ENCODE peak calls at places on chromosomes 7 and 10, in nine cellular contexts. One of them, this sample, is unnamed.

GRCh38 chr10:7886056-7886455 is 67.8 kb downstream of the TAF3 start:
- DNase-seq in epithelial cell of esophagus: peak
- DNase-seq in psoas muscle: no peak
- DNase-seq in stomach: no peak
- DNase-seq in adipocyte: no peak
- DNase-seq in neural progenitor cell: no peak
- DNase-seq in cardiac fibroblast: no peak
- DNase-seq in endodermal cell: no peak
- DNase-seq in tibial nerve: no peak
- DNase-seq in this sample: no peak

GRCh38 chr7:111226800-111227199 is 135.9 kb downstream of the LRRN3 start:
- DNase-seq in epithelial cell of esophagus: no peak
- DNase-seq in psoas muscle: no peak
- DNase-seq in stomach: no peak
- DNase-seq in adipocyte: no peak
- DNase-seq in neural progenitor cell: no peak
- DNase-seq in cardiac fibroblast: no peak
- DNase-seq in endodermal cell: no peak
- DNase-seq in tibial nerve: no peak
- DNase-seq in this sample: no peak

GRCh38 chr10:60611291-60611747 is 167.0 kb upstream of the CDK1 start:
- DNase-seq in epithelial cell of esophagus: peak
- DNase-seq in psoas muscle: no peak
- DNase-seq in stomach: no peak
- DNase-seq in adipocyte: peak
- DNase-seq in neural progenitor cell: no peak
- DNase-seq in cardiac fibroblast: peak
- DNase-seq in endodermal cell: peak
- DNase-seq in tibial nerve: no peak
- DNase-seq in this sample: no peak

GRCh38 chr10:49134327-49134726 is 506 bp upstream of the FAM170B start:
- DNase-seq in epithelial cell of esophagus: no peak
- DNase-seq in psoas muscle: no peak
- DNase-seq in stomach: no peak
- DNase-seq in adipocyte: no peak
- DNase-seq in neural progenitor cell: no peak
- DNase-seq in cardiac fibroblast: no peak
- DNase-seq in endodermal cell: no peak
- DNase-seq in tibial nerve: no peak
- DNase-seq in this sample: no peak

GRCh38 chr10:116287906-116288501 is 15.0 kb upstream of the GFRA1 start:
- DNase-seq in epithelial cell of esophagus: peak
- DNase-seq in psoas muscle: no peak
- DNase-seq in stomach: no peak
- DNase-seq in adipocyte: peak
- DNase-seq in neural progenitor cell: peak
- DNase-seq in cardiac fibroblast: peak
- DNase-seq in endodermal cell: peak
- DNase-seq in tibial nerve: no peak
- DNase-seq in this sample: no peak

GRCh38 chr10:27661511-27662286 is 83.9 kb downstream of the MKX start:
- DNase-seq in epithelial cell of esophagus: peak
- DNase-seq in psoas muscle: no peak
- DNase-seq in stomach: no peak
- DNase-seq in adipocyte: no peak
- DNase-seq in neural progenitor cell: no peak
- DNase-seq in cardiac fibroblast: no peak
- DNase-seq in endodermal cell: no peak
- DNase-seq in tibial nerve: no peak
- DNase-seq in this sample: no peak

GRCh38 chr10:119546009-119546408 is 3.5 kb upstream of the RGS10 start:
- DNase-seq in epithelial cell of esophagus: no peak
- DNase-seq in psoas muscle: no peak
- DNase-seq in stomach: no peak
- DNase-seq in adipocyte: peak
- DNase-seq in neural progenitor cell: no peak
- DNase-seq in cardiac fibroblast: no peak
- DNase-seq in endodermal cell: no peak
- DNase-seq in tibial nerve: no peak
- DNase-seq in this sample: no peak

GRCh38 chr10:67808706-67809105 is 29.3 kb downstream of the DNAJC12 start:
- DNase-seq in epithelial cell of esophagus: no peak
- DNase-seq in psoas muscle: no peak
- DNase-seq in stomach: no peak
- DNase-seq in adipocyte: no peak
- DNase-seq in neural progenitor cell: no peak
- DNase-seq in cardiac fibroblast: no peak
- DNase-seq in endodermal cell: peak
- DNase-seq in tibial nerve: no peak
- DNase-seq in this sample: no peak

GRCh38 chr10:77159538-77160110 is 478.0 kb downstream of the KCNMA1 start:
- DNase-seq in epithelial cell of esophagus: no peak
- DNase-seq in psoas muscle: no peak
- DNase-seq in stomach: no peak
- DNase-seq in adipocyte: no peak
- DNase-seq in neural progenitor cell: no peak
- DNase-seq in cardiac fibroblast: peak
- DNase-seq in endodermal cell: no peak
- DNase-seq in tibial nerve: no peak
- DNase-seq in this sample: no peak
- H3K4me3 ChIP-seq in epithelial cell of esophagus: no peak
- H3K4me3 ChIP-seq in psoas muscle: no peak
- H3K4me3 ChIP-seq in stomach: no peak
- H3K4me3 ChIP-seq in adipocyte: no peak
- H3K4me3 ChIP-seq in neural progenitor cell: no peak
- H3K4me3 ChIP-seq in cardiac fibroblast: no peak
- H3K4me3 ChIP-seq in endodermal cell: no peak
- H3K4me3 ChIP-seq in tibial nerve: no peak
- H3K4me3 ChIP-seq in this sample: no peak

GRCh38 chr7:98286093-98286525 is 4.6 kb downstream of the BRI3 start:
- DNase-seq in epithelial cell of esophagus: peak
- DNase-seq in psoas muscle: peak
- DNase-seq in stomach: peak
- DNase-seq in adipocyte: peak
- DNase-seq in neural progenitor cell: no peak
- DNase-seq in cardiac fibroblast: peak
- DNase-seq in endodermal cell: no peak
- DNase-seq in tibial nerve: peak
- DNase-seq in this sample: no peak

GRCh38 chr7:98284335-98285036 is 3.0 kb downstream of the BRI3 start:
- DNase-seq in epithelial cell of esophagus: peak
- DNase-seq in psoas muscle: peak
- DNase-seq in stomach: peak
- DNase-seq in adipocyte: peak
- DNase-seq in neural progenitor cell: no peak
- DNase-seq in cardiac fibroblast: peak
- DNase-seq in endodermal cell: peak
- DNase-seq in tibial nerve: peak
- DNase-seq in this sample: no peak

GRCh38 chr7:98283887-98284222 is 2.4 kb downstream of the BRI3 start:
- DNase-seq in epithelial cell of esophagus: no peak
- DNase-seq in psoas muscle: no peak
- DNase-seq in stomach: no peak
- DNase-seq in adipocyte: peak
- DNase-seq in neural progenitor cell: no peak
- DNase-seq in cardiac fibroblast: no peak
- DNase-seq in endodermal cell: no peak
- DNase-seq in tibial nerve: no peak
- DNase-seq in this sample: no peak

GRCh38 chr7:98286701-98287485 is 5.4 kb downstream of the BRI3 start:
- DNase-seq in epithelial cell of esophagus: no peak
- DNase-seq in psoas muscle: peak
- DNase-seq in stomach: peak
- DNase-seq in adipocyte: no peak
- DNase-seq in neural progenitor cell: no peak
- DNase-seq in cardiac fibroblast: no peak
- DNase-seq in endodermal cell: no peak
- DNase-seq in tibial nerve: no peak
- DNase-seq in this sample: no peak

DNA sequence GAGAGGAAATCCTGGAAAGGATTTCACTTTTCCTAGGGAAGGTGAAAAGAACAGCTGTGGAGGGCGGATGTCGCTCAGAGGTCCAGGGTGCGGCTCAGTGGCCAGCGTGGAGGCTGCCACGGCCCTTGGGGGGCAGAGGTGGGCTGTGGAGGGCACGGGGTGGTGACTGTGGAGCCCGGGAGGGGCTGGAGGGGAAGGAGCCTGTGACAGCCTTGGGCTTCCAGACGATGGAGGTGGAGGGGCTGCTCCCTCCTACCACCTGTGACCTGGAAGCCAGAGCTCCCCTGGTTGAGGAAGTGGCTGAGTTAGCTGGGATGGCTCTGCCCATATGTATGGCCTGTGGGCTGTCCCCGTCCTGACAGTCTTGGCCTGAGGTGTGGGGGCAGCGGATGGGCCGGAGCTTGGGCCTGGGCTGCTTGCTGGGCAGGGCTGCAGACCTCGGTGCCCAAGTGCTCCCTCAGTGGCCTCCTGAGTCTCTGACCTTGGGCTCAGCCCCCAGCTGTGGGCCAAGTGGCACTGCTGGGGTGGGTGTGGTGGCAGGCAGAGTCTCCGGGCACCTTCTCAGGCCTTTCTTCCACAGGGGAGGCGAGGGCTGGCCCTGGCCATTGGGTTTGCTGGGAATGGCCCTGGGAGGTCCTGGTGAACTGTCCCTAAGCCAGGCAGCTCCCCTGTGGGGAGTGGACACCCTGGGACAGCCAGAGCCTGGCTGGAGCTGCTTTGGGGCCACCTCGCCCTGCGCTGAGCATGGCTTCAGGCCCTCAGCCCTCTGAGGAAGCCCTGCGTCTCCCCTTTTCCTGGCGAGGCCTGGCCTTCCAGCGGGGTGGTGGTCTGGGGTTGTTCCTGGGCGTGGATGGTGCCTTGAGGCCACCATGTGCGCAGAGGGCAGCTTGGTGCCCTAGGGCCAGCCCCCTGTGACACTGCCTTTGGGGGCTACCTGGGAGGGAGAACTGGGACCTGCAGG is 3.9 kb downstream of the BRI3 start:
- DNase-seq in epithelial cell of esophagus: no peak
- DNase-seq in psoas muscle: no peak
- DNase-seq in stomach: no peak
- DNase-seq in adipocyte: no peak
- DNase-seq in neural progenitor cell: no peak
- DNase-seq in cardiac fibroblast: no peak
- DNase-seq in endodermal cell: no peak
- DNase-seq in tibial nerve: no peak
- DNase-seq in this sample: no peak
- H3K4me3 ChIP-seq in epithelial cell of esophagus: no peak
- H3K4me3 ChIP-seq in psoas muscle: peak
- H3K4me3 ChIP-seq in stomach: peak
- H3K4me3 ChIP-seq in adipocyte: peak
- H3K4me3 ChIP-seq in neural progenitor cell: no peak
- H3K4me3 ChIP-seq in cardiac fibroblast: peak
- H3K4me3 ChIP-seq in endodermal cell: no peak
- H3K4me3 ChIP-seq in tibial nerve: peak
- H3K4me3 ChIP-seq in this sample: no peak

GRCh38 chr10:17547026-17547425 is 70.1 kb downstream of the HACD1 start:
- DNase-seq in epithelial cell of esophagus: no peak
- DNase-seq in psoas muscle: no peak
- DNase-seq in stomach: no peak
- DNase-seq in adipocyte: peak
- DNase-seq in neural progenitor cell: peak
- DNase-seq in cardiac fibroblast: no peak
- DNase-seq in endodermal cell: no peak
- DNase-seq in tibial nerve: no peak
- DNase-seq in this sample: no peak

GRCh38 chr10:17538941-17539340 is 78.2 kb downstream of the HACD1 start:
- DNase-seq in epithelial cell of esophagus: no peak
- DNase-seq in psoas muscle: no peak
- DNase-seq in stomach: no peak
- DNase-seq in adipocyte: no peak
- DNase-seq in neural progenitor cell: no peak
- DNase-seq in cardiac fibroblast: no peak
- DNase-seq in endodermal cell: no peak
- DNase-seq in tibial nerve: no peak
- DNase-seq in this sample: no peak

GRCh38 chr10:17548786-17549185 is 68.4 kb downstream of the HACD1 start:
- DNase-seq in epithelial cell of esophagus: no peak
- DNase-seq in psoas muscle: no peak
- DNase-seq in stomach: no peak
- DNase-seq in adipocyte: peak
- DNase-seq in neural progenitor cell: no peak
- DNase-seq in cardiac fibroblast: no peak
- DNase-seq in endodermal cell: no peak
- DNase-seq in tibial nerve: no peak
- DNase-seq in this sample: no peak

GRCh38 chr10:17548162-17548561 is 69.0 kb downstream of the HACD1 start:
- DNase-seq in epithelial cell of esophagus: no peak
- DNase-seq in psoas muscle: no peak
- DNase-seq in stomach: no peak
- DNase-seq in adipocyte: peak
- DNase-seq in neural progenitor cell: no peak
- DNase-seq in cardiac fibroblast: peak
- DNase-seq in endodermal cell: no peak
- DNase-seq in tibial nerve: no peak
- DNase-seq in this sample: no peak

GRCh38 chr10:17544465-17544864 is 72.7 kb downstream of the HACD1 start:
- DNase-seq in epithelial cell of esophagus: no peak
- DNase-seq in psoas muscle: no peak
- DNase-seq in stomach: no peak
- DNase-seq in adipocyte: no peak
- DNase-seq in neural progenitor cell: no peak
- DNase-seq in cardiac fibroblast: peak
- DNase-seq in endodermal cell: no peak
- DNase-seq in tibial nerve: no peak
- DNase-seq in this sample: no peak
- H3K4me3 ChIP-seq in epithelial cell of esophagus: no peak
- H3K4me3 ChIP-seq in psoas muscle: no peak
- H3K4me3 ChIP-seq in stomach: no peak
- H3K4me3 ChIP-seq in adipocyte: no peak
- H3K4me3 ChIP-seq in neural progenitor cell: no peak
- H3K4me3 ChIP-seq in cardiac fibroblast: no peak
- H3K4me3 ChIP-seq in endodermal cell: no peak
- H3K4me3 ChIP-seq in tibial nerve: no peak
- H3K4me3 ChIP-seq in this sample: no peak

DNA sequence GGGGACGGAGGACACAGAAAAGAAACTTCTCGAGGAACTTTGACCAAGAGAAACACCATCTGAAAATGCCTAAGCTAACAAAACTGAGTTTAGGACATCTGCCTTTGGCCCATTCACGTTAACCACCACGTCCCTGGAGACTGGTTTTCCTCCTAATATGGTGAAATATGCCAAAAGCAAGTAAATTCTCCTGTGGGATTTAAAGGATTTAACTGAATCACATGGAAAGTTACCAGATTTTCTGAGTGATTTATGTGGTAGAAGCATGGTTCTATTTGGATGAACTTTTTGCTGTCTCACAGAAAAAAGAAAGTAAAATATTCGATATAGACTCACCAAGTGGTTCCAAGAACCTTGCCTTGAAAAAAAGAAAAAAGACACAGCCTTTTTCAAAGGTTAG is 30.4 kb upstream of the BMPER start:
- DNase-seq in epithelial cell of esophagus: no peak
- DNase-seq in psoas muscle: peak
- DNase-seq in stomach: no peak
- DNase-seq in adipocyte: peak
- DNase-seq in neural progenitor cell: no peak
- DNase-seq in cardiac fibroblast: peak
- DNase-seq in endodermal cell: no peak
- DNase-seq in tibial nerve: no peak
- DNase-seq in this sample: no peak
- H3K4me3 ChIP-seq in epithelial cell of esophagus: no peak
- H3K4me3 ChIP-seq in psoas muscle: no peak
- H3K4me3 ChIP-seq in stomach: no peak
- H3K4me3 ChIP-seq in adipocyte: peak
- H3K4me3 ChIP-seq in neural progenitor cell: no peak
- H3K4me3 ChIP-seq in cardiac fibroblast: no peak
- H3K4me3 ChIP-seq in endodermal cell: no peak
- H3K4me3 ChIP-seq in tibial nerve: no peak
- H3K4me3 ChIP-seq in this sample: no peak

GRCh38 chr10:5485290-5485689 is 14.1 kb downstream of the CALML5 start:
- DNase-seq in epithelial cell of esophagus: no peak
- DNase-seq in psoas muscle: no peak
- DNase-seq in stomach: no peak
- DNase-seq in adipocyte: no peak
- DNase-seq in neural progenitor cell: no peak
- DNase-seq in cardiac fibroblast: no peak
- DNase-seq in endodermal cell: no peak
- DNase-seq in tibial nerve: no peak
- DNase-seq in this sample: no peak
- H3K4me3 ChIP-seq in epithelial cell of esophagus: no peak
- H3K4me3 ChIP-seq in psoas muscle: no peak
- H3K4me3 ChIP-seq in stomach: no peak
- H3K4me3 ChIP-seq in adipocyte: no peak
- H3K4me3 ChIP-seq in neural progenitor cell: no peak
- H3K4me3 ChIP-seq in cardiac fibroblast: no peak
- H3K4me3 ChIP-seq in endodermal cell: no peak
- H3K4me3 ChIP-seq in tibial nerve: no peak
- H3K4me3 ChIP-seq in this sample: no peak

This sample was measured in GM12864.